ENCODE peak calls at places on chromosomes 11 and 22, in four cellular contexts. Y is HL-60, A is GM12878, Q is K562. C is an unnamed sample.

GRCh38 chr11:61973603-61974162 is 6.2 kb upstream of the FTH1 start:
- DNase-seq in Y (no peak), A (no peak), Q (no peak), C (no peak)

GRCh38 chr22:23245045-23245798 is 64.9 kb downstream of the BCR start:
- DNase-seq in Y (no peak), A (no peak), Q (peak; percentile 63), C (no peak)

GRCh38 chr22:48744967-48745841 is 1082.5 kb downstream of the BRD1 start:
- DNase-seq in Y (no peak), A (no peak), Q (no peak), C (no peak)

GRCh38 chr11:3161720-3162409 is 3.2 kb downstream of the OSBPL5 start:
- DNase-seq in Y (no peak), A (no peak), Q (no peak), C (no peak)

GRCh38 chr11:10454902-10455631 is at the start of gene AMPD3:
- DNase-seq in Y (peak; percentile 26), A (peak; percentile 48), Q (peak; percentile 71), C (no peak)

GRCh38 chr22:19755722-19756287 is 4.8 kb upstream of the TBX1 start:
- DNase-seq in Y (no peak), A (no peak), Q (peak; percentile 63), C (no peak)

GRCh38 chr11:76225122-76225584 is 18.9 kb upstream of the WNT11 start:
- DNase-seq in Y (no peak), A (no peak), Q (no peak), C (no peak)

GRCh38 chr11:76689861-76690260 is 19.3 kb upstream of the LRRC32 start:
- DNase-seq in Y (no peak), A (no peak), Q (no peak), C (no peak)

GRCh38 chr11:134244593-134244992 is 8.6 kb downstream of the THYN1 start:
- DNase-seq in Y (no peak), A (no peak), Q (peak; percentile 31), C (peak; percentile 51)

GRCh38 chr11:43327987-43328386 is 16.2 kb downstream of the API5 start:
- DNase-seq in Y (no peak), A (no peak), Q (peak; percentile 44), C (no peak)

DNA sequence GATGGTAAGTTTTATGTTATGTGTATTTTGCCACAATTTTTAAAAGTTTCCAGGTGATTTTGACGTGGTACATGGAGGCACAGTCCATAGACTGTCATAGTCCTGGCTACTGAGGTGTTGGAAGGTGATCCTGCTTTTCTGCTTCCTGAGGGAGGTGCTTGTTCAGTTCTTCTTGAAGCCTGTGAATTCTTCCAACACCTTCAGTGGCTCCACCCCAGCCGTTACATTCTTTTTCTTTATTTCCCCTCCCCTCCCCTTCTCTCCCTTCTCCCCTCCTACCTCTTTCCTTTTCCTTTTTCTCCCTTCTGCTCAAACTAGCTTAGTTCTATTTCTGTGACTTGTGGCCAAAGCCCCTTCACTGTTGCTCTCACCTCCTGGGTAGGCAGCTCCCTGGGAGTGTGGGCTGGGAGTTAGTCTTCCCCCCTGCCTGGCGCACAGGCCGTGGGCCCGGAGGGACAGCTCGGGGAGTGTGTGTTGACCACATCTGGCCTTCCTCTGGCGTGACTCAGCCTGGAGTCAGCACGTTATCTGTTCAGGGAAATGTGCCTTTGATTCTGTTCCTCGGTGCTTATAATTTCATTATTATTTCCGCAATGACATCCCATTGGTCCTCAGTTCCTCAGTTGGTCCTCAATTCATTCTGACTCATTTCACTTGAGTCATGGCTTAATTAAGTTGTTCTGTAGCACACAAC is 566.2 kb downstream of the TBC1D22A start:
- DNase-seq in Y (no peak), A (no peak), Q (peak; percentile 18), C (no peak)
- TF ChIP-seq SPI1 in Y (no peak), A (no peak), Q (no peak), C (no peak)

DNA sequence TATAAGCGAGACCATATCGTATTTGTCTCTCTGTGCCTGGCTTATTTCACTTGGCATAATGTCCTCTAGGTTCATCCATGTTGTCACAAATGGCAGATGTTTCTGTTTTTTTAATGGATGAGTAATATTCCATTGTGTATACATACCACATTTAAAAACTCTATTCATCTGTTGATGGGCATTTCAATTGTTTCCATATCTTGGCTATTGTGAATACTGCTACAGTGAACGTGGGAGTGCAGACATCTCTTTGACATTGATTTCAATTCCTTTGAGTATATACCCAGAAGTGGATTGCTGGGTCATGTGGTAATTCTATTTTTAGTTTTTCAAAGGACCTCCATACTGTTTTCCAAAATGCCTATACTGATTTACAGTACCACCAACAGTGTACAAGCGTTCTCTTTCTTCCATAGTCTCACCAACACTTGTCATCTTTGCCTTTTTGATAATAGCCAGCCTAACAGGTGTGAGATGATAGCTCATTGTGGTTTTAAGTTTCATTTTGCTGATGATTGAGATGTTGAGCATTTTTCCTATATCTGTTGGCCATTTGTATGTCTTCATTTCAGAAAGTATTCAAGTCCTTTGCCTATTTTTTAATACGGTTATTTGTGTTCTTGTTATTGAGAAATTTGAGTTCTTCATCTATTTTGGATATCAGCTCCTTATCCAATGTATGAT is 194.7 kb upstream of the E2F8 start:
- DNase-seq in Y (no peak), A (no peak), Q (no peak), C (no peak)
- TF ChIP-seq SPI1 in Y (no peak), A (no peak), Q (no peak), C (no peak)

GRCh38 chr11:87659807-87660206 is 515.4 kb downstream of the RAB38 start:
- DNase-seq in Y (no peak), A (no peak), Q (no peak), C (no peak)
- TF ChIP-seq SPI1 in Y (no peak), A (no peak), Q (no peak), C (no peak)

DNA sequence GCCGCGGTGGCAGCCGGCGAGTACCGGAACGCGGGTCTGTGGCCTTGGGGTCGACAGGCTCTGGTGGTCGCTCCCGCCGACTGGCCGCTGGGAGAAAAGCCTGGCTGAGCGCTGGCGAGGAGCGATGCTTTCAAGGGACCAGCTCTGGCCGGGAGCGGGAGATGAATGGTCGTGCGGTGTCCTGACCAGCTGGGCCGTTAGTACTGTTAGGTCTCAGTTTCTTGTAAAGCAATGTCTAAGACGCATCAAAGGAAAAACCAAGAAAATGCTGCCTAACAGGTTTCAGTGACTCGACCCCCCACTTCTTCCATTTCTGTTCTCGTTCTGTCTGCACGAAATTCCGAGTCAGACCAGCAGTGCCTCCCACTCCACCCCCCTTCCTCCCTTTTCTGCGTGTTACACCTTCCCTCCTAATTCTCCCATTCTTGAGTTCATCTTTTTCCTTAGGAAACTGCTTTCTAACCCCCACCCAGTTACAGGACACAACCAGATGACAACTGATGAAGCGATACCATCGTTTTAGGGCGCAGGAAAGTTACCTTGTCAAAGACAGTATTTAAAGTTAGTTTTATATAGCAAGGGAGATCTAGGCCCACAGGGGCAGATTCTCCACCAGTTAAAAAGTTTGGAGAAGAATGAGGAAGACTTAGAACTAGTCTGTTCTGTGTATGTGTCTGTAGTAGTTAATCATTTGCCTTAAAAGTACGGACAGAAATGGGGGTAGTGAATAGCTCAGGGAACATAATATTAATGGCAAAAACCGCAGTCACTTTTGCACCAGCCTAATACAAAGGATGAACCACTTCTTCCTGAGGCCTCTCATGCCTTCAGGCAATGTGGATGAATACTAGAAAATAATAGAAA is 1.0 kb downstream of the CUL5 start:
- DNase-seq in Y (peak; percentile 21), A (no peak), Q (no peak), C (no peak)
- TF ChIP-seq SPI1 in Y (no peak), A (no peak), Q (peak; percentile 11), C (no peak)

GRCh38 chr22:27985323-27986275 is 66.5 kb upstream of the PITPNB start:
- DNase-seq in Y (no peak), A (no peak), Q (no peak), C (no peak)

GRCh38 chr22:27988704-27989103 is 69.6 kb upstream of the PITPNB start:
- DNase-seq in Y (no peak), A (no peak), Q (no peak), C (no peak)

GRCh38 chr22:27987557-27987956 is 68.5 kb upstream of the PITPNB start:
- DNase-seq in Y (no peak), A (no peak), Q (no peak), C (no peak)

GRCh38 chr22:27986459-27986858 is 67.4 kb upstream of the PITPNB start:
- DNase-seq in Y (no peak), A (no peak), Q (no peak), C (no peak)

DNA sequence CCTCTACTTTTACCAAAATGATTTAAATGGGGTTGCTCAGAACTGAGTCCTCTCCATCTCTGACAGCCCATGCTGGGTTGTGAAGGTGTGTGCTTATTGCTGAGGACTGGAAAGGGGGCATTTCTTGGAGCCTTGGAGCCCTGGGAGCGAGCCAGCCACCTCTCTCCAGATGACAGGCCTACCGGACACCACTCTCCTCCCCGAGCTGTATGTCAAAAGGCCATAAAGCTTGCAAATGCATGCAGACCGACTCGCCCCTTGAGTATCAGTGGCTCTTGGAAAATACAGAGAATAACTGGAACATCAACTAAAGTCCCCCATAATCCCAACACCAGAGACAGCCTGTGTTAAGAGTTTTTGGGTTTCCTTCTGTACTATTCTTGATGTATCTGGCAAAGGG is 67.9 kb upstream of the PITPNB start:
- DNase-seq in Y (no peak), A (no peak), Q (no peak), C (no peak)
- TF ChIP-seq SPI1 in Y (no peak), A (no peak), Q (no peak), C (no peak)

C was measured in GM12891.